ENCODE peak calls at places on chromosomes 5 and 9, in nine cellular contexts. G is AG09309, A is neural crest cell, Q is neural progenitor cell, V is cardiac fibroblast, H is psoas muscle, F is Calu3, Y is gastrocnemius medialis, P is lung. C is an unnamed sample.

GRCh38 chr5:36875051-36875788 is 1.3 kb upstream of the NIPBL start:
- DNase-seq in Y (peak; percentile 28), A (peak; percentile 43), H (peak; percentile 73), F (peak; percentile 46), G (no peak), Q (peak; percentile 72), P (no peak), V (peak; percentile 49), C (no peak)

GRCh38 chr9:37035472-37036236 is 1.6 kb upstream of the PAX5 start:
- DNase-seq in H (no peak), A (peak; percentile 52), V (peak; percentile 32), Q (peak; percentile 76), Y (no peak), P (no peak), F (no peak), G (no peak), C (no peak)

GRCh38 chr9:20618361-20618799 is 3.9 kb downstream of the MLLT3 start:
- DNase-seq in V (peak; percentile 95), Q (no peak), P (peak; percentile 36), F (peak; percentile 49), Y (no peak), G (no peak), H (no peak), A (no peak), C (no peak)

GRCh38 chr9:4327504-4328191 is 27.8 kb upstream of the GLIS3 start:
- DNase-seq in G (peak; percentile 5), V (peak; percentile 64), H (no peak), F (no peak), Q (peak; percentile 20), P (no peak), A (no peak), Y (no peak), C (no peak)

GRCh38 chr5:192691-192969 is 1.3 kb downstream of the LRRC14B start:
- DNase-seq in G (no peak), A (no peak), V (no peak), P (no peak), Y (no peak), Q (no peak), H (no peak), F (no peak), C (no peak)

GRCh38 chr5:116661419-116661818 is 86.8 kb upstream of the SEMA6A start:
- DNase-seq in A (no peak), G (no peak), V (no peak), Q (no peak), F (no peak), P (no peak), Y (no peak), H (no peak), C (no peak)

GRCh38 chr9:112248722-112249121 is 73.6 kb upstream of the SUSD1 start:
- DNase-seq in Q (no peak), V (peak; percentile 70), Y (no peak), H (no peak), F (no peak), A (no peak), G (no peak), P (no peak), C (no peak)

GRCh38 chr5:1783214-1783551 is 16.5 kb downstream of the MRPL36 start:
- DNase-seq in V (no peak), F (peak; percentile 53), H (no peak), G (no peak), P (no peak), Q (no peak), A (no peak), Y (no peak), C (no peak)

GRCh38 chr9:21801683-21802417 is 586 bp upstream of the MTAP start:
- DNase-seq in P (peak; percentile 78), Q (peak; percentile 79), G (no peak), H (peak; percentile 86), A (peak; percentile 53), V (peak; percentile 88), Y (peak; percentile 24), F (peak; percentile 84), C (peak; percentile 43)

GRCh38 chr9:123406691-123407536 is 50.9 kb downstream of the CRB2 start:
- DNase-seq in Y (no peak), H (no peak), Q (peak; percentile 74), P (no peak), F (no peak), G (no peak), V (no peak), A (no peak), C (no peak)

GRCh38 chr9:137787786-137788505 is 89.6 kb upstream of the CACNA1B start:
- DNase-seq in Q (no peak), F (no peak), A (no peak), G (no peak), V (no peak), Y (no peak), H (no peak), P (no peak), C (no peak)

GRCh38 chr5:78927657-78928282 is 57.3 kb downstream of the ARSB start:
- DNase-seq in G (no peak), A (no peak), H (no peak), Q (peak; percentile 79), V (peak; percentile 59), P (no peak), F (peak; percentile 44), Y (no peak), C (no peak)

GRCh38 chr9:124257070-124257864 is 482 bp upstream of the NEK6 start:
- DNase-seq in Y (no peak), Q (peak; percentile 33), V (no peak), A (no peak), G (no peak), P (no peak), F (no peak), H (peak; percentile 48), C (no peak)

GRCh38 chr5:68456756-68457217 is 241.2 kb downstream of the PIK3R1 start:
- DNase-seq in F (peak; percentile 71), P (peak; percentile 41), A (no peak), Y (no peak), G (no peak), H (no peak), V (peak; percentile 68), Q (no peak), C (no peak)

GRCh38 chr5:142697846-142698245 is 12.0 kb upstream of the FGF1 start:
- DNase-seq in V (peak; percentile 80), P (no peak), G (no peak), Q (no peak), F (no peak), A (no peak), H (peak; percentile 74), Y (no peak), C (no peak)

GRCh38 chr9:137370865-137371520 is 52.0 kb downstream of the EXD3 start:
- DNase-seq in F (no peak), Q (peak; percentile 98), H (peak; percentile 40), A (peak; percentile 83), G (no peak), P (no peak), Y (no peak), V (no peak), C (no peak)

GRCh38 chr9:10232352-10232930 is 380.4 kb downstream of the PTPRD start:
- DNase-seq in Q (no peak), P (no peak), H (no peak), Y (no peak), A (no peak), V (peak; percentile 2), F (no peak), G (no peak), C (no peak)
- TF ChIP-seq CTCF in Q (peak; percentile 30), P (no peak), H (no peak), Y (no peak), A (peak; percentile 42), V (peak; percentile 5), F (no peak), G (no peak), C (no peak)

DNA sequence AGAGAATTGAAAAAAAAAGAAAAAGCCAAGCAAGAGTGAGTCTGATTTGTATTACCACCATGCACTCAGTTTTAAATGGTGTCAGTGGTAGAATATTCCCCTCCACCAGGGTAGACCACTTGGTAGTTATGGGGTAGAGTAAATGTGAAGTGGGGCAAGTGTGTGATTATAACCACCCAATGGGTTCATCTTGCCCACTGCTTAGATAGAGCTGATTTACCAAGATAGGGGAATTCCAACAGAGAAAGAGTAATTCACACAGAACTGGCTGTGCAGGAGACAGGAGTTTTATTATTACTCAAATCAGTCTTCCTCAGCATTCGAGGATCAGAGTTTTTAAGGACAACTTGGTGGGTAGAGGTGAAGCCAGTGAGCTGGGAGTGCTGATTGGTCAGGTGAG is 113.3 kb upstream of the RAI14 start:
- DNase-seq in P (no peak), H (no peak), Y (no peak), V (no peak), F (no peak), A (no peak), G (no peak), Q (no peak), C (no peak)
- TF ChIP-seq CTCF in P (no peak), H (no peak), Y (no peak), V (no peak), F (no peak), A (no peak), G (no peak), Q (no peak), C (no peak)

GRCh38 chr5:124888622-124889521 is 142.4 kb upstream of the ZNF608 start:
- DNase-seq in Q (peak; percentile 26), V (no peak), F (no peak), A (no peak), P (no peak), G (no peak), Y (no peak), H (no peak), C (no peak)

GRCh38 chr5:124889522-124889828 is 143.0 kb upstream of the ZNF608 start:
- DNase-seq in H (no peak), A (no peak), V (peak; percentile 36), P (no peak), F (no peak), G (no peak), Y (no peak), Q (no peak), C (no peak)

GRCh38 chr5:124889850-124890249 is 143.4 kb upstream of the ZNF608 start:
- DNase-seq in F (no peak), H (no peak), Q (no peak), Y (no peak), G (no peak), A (no peak), P (no peak), V (no peak), C (no peak)

GRCh38 chr5:124887223-124887622 is 140.8 kb upstream of the ZNF608 start:
- DNase-seq in V (no peak), F (no peak), Y (peak; percentile 30), Q (peak; percentile 18), G (no peak), A (no peak), H (no peak), P (no peak), C (no peak)

DNA sequence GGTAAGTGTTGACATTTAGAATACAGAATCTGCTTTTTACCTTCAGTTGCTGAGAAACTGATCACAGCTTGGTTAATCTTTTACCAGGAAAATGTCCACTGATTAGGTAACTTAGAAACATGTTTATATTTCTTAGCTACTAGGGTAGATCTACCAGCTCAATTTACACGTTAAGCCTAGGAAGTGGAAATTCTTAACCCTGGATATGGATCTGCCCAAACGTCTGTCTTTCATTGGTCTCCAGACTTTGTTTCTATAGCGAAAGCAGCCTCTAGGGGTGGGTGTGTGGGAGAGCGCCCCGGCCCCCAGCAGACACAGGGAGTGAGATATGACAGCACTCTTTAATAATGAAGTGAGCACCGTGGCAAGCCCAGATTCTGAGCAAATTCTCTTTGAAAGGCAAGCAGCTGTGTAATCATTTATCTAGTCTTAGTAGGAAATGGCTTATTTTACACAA is 141.6 kb upstream of the ZNF608 start:
- DNase-seq in G (no peak), Y (no peak), V (no peak), Q (peak; percentile 30), F (peak; percentile 70), H (no peak), P (no peak), A (no peak), C (no peak)
- TF ChIP-seq CTCF in G (no peak), Y (no peak), V (no peak), Q (peak; percentile 47), F (no peak), H (no peak), P (no peak), A (peak; percentile 56), C (no peak)

GRCh38 chr5:103942587-103943186 is 380.1 kb upstream of the NUDT12 start:
- DNase-seq in A (no peak), Y (no peak), G (no peak), P (no peak), H (no peak), Q (no peak), F (no peak), V (no peak), C (no peak)
- TF ChIP-seq CTCF in A (no peak), Y (no peak), G (peak; percentile 15), P (no peak), H (no peak), Q (no peak), F (no peak), V (no peak), C (no peak)

C was measured in omental fat pad.